ENCODE peak calls at places on chromosomes 11 and 22, in five cellular contexts. I is HCT116, H is heart left ventricle, T is substantia nigra, A is heart right ventricle. R is an unnamed sample.

GRCh38 chr11:1699771-1700170 is 2.8 kb downstream of the KRTAP5-6 start:
- DNase-seq in I (no peak), H (no peak), T (no peak), A (no peak), R (no peak)

GRCh38 chr11:110712643-110713468 is 619 bp upstream of the ARHGAP20 start:
- DNase-seq in I (no peak), H (no peak), T (peak), A (no peak), R (peak)

GRCh38 chr11:7575841-7576451 is 62.1 kb downstream of the PPFIBP2 start:
- DNase-seq in I (no peak), H (no peak), T (no peak), A (peak), R (no peak)

GRCh38 chr22:38422615-38423511 is 32.1 kb downstream of the KCNJ4 start:
- DNase-seq in I (no peak), H (peak), T (no peak), A (no peak), R (peak)

GRCh38 chr22:19199479-19199878 is 20.9 kb upstream of the SLC25A1 start:
- DNase-seq in I (no peak), H (no peak), T (no peak), A (no peak), R (no peak)

GRCh38 chr22:48513446-48513845 is 1314.2 kb downstream of the BRD1 start:
- DNase-seq in I (no peak), H (no peak), T (no peak), A (no peak), R (no peak)

GRCh38 chr11:61126266-61126665 is 24.0 kb downstream of the CD5 start:
- DNase-seq in I (no peak), H (no peak), T (no peak), A (peak), R (no peak)

GRCh38 chr11:104206936-104207335 is 43.0 kb upstream of the PDGFD start:
- DNase-seq in I (no peak), H (no peak), T (no peak), A (no peak), R (no peak)

GRCh38 chr11:129710423-129710822 is 105.2 kb upstream of the TMEM45B start:
- DNase-seq in I (no peak), H (no peak), T (no peak), A (no peak), R (no peak)

GRCh38 chr22:19524170-19525115 is at the start of gene CLDN5:
- DNase-seq in I (no peak), H (peak), T (no peak), A (peak), R (no peak)

GRCh38 chr11:118436639-118437045 is 350 bp downstream of the KMT2A start:
- DNase-seq in I (no peak), H (peak), T (no peak), A (peak), R (no peak)

GRCh38 chr11:69002743-69003231 is 10.3 kb downstream of the MRGPRF start:
- DNase-seq in I (no peak), H (peak), T (no peak), A (no peak), R (no peak)

GRCh38 chr11:1772270-1773130 is 8.8 kb upstream of the CTSD start:
- DNase-seq in I (peak), H (peak), T (no peak), A (no peak), R (peak)

GRCh38 chr22:46077669-46078099 is 72.6 kb upstream of the PPARA start:
- DNase-seq in I (no peak), H (peak), T (no peak), A (peak), R (no peak)

GRCh38 chr11:128291043-128291442 is 296.3 kb downstream of the ETS1 start:
- DNase-seq in I (no peak), H (no peak), T (no peak), A (peak), R (no peak)

GRCh38 chr11:28699701-28700100 is 591.5 kb downstream of the METTL15 start:
- DNase-seq in I (no peak), H (no peak), T (no peak), A (no peak), R (no peak)

GRCh38 chr11:88555018-88555828 is 217.7 kb upstream of the CTSC start:
- DNase-seq in I (peak), H (no peak), T (no peak), A (no peak), R (no peak)

GRCh38 chr11:31645747-31646146 is 136.2 kb downstream of the ELP4 start:
- DNase-seq in I (peak), H (no peak), T (no peak), A (no peak), R (no peak)

GRCh38 chr11:74559110-74559933 is 33.1 kb upstream of the POLD3 start:
- DNase-seq in I (no peak), H (no peak), T (no peak), A (no peak), R (no peak)

GRCh38 chr11:57936050-57936418 is 87.6 kb upstream of the OR9Q1 start:
- DNase-seq in I (no peak), H (no peak), T (no peak), A (no peak), R (no peak)

GRCh38 chr11:60905047-60905446 is 1.3 kb downstream of the PRPF19 start:
- DNase-seq in I (no peak), H (no peak), T (no peak), A (no peak), R (no peak)

GRCh38 chr11:62593434-62594044 is 2.2 kb upstream of the TUT1 start:
- DNase-seq in I (no peak), H (peak), T (peak), A (peak), R (peak)

GRCh38 chr22:50694099-50694498 is 21.5 kb downstream of the SHANK3 start:
- DNase-seq in I (no peak), H (no peak), T (no peak), A (no peak), R (no peak)

GRCh38 chr11:62574363-62575057 is 819 bp upstream of the EEF1G start:
- DNase-seq in I (no peak), H (peak), T (peak), A (peak), R (peak)

GRCh38 chr22:38141574-38141973 is 31.1 kb upstream of the BAIAP2L2 start:
- DNase-seq in I (no peak), H (no peak), T (no peak), A (no peak), R (no peak)

GRCh38 chr11:11979487-11980117 is 28.8 kb downstream of the DKK3 start:
- DNase-seq in I (no peak), H (no peak), T (no peak), A (no peak), R (no peak)

GRCh38 chr11:68927280-68928107 is 23.8 kb downstream of the IGHMBP2 start:
- DNase-seq in I (no peak), H (no peak), T (no peak), A (no peak), R (no peak)

GRCh38 chr22:19035474-19036228 is 86.6 kb downstream of the DGCR2 start:
- DNase-seq in I (no peak), H (no peak), T (no peak), A (no peak), R (no peak)

GRCh38 chr22:22520020-22520656 is at the start of gene ZNF280A:
- DNase-seq in I (peak), H (no peak), T (no peak), A (no peak), R (no peak)

GRCh38 chr22:42780070-42780540 is 59.4 kb upstream of the A4GALT start:
- DNase-seq in I (peak), H (no peak), T (peak), A (no peak), R (no peak)

GRCh38 chr11:111422494-111423249 is 43.6 kb upstream of the POU2AF1 start:
- DNase-seq in I (peak), H (no peak), T (peak), A (peak), R (no peak)

GRCh38 chr11:11510939-11511338 is 110.9 kb downstream of the GALNT18 start:
- DNase-seq in I (no peak), H (no peak), T (peak), A (peak), R (no peak)

GRCh38 chr11:76671626-76672309 is 1.2 kb upstream of the LRRC32 start:
- DNase-seq in I (no peak), H (peak), T (no peak), A (no peak), R (no peak)

GRCh38 chr22:32473388-32473952 is 1.1 kb upstream of the FBXO7 start:
- DNase-seq in I (peak), H (no peak), T (peak), A (no peak), R (peak)

GRCh38 chr11:8090756-8091155 is 9.7 kb downstream of the TUB start:
- DNase-seq in I (peak), H (no peak), T (peak), A (no peak), R (peak)

DNA sequence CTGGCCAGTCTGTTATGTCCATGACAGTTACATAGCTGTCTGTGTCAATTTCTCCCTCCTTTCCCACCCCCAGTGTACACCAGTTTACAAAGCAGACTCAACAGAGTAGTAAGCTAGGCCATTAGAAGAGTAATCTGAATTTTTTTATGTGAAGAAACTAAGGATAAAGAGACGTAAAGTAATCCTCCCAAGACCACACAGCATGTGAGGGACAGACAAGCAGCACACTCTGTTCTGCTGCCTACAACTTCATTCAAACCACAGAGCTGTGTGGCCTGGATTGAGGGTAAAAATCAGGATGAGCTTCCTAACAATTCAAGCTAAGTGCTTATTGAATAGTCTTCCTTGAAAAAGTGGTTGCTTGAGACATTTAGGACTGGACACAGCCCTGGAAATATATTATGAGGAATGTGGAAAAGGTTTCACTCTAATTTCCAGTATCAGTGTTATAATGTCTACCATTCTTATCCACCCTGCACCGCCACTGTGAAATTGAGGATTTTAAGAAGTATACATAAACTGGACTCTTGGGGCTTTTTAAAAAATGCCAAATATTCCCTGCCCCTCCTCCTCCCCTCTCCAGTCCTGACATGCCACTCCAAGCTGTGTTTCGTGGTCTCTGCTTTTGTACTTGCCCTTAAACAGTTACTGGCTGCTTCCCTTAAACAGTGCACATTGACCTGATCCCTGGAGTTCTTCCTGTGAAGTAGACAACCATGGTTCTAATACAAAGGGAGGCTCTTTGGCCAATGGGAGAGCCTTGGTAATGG is 40.9 kb downstream of the EXT2 start:
- DNase-seq in I (no peak), H (no peak), T (no peak), A (no peak), R (no peak)
- H3K27ac ChIP-seq in I (no peak), H (no peak), T (no peak), A (no peak), R (no peak)

DNA sequence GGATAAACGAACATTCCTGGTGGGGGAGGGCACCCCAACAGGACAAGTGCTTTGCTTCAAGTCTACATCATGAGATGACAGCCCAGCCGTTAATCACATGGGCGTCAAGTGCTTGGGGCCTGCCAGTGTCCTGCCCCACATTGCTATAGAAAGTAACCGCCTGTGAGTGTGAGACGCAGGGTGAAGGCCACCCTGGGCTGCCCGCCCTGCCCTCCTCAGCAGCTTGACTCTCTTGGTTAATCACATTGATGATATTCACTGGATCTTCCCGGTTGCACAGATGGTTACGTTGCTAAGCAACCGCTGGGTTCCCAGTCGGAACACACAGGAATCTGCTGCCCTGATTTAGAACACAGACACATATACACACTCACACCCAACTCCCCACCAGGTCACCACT is 79.3 kb downstream of the CTTN start:
- DNase-seq in I (no peak), H (peak), T (peak), A (peak), R (peak)
- H3K27ac ChIP-seq in I (no peak), H (peak), T (no peak), A (no peak), R (no peak)

GRCh38 chr22:43953988-43954771 is 1.1 kb upstream of the SAMM50 start:
- DNase-seq in I (no peak), H (no peak), T (no peak), A (no peak), R (no peak)
- H3K27ac ChIP-seq in I (peak), H (peak), T (peak), A (peak), R (no peak)

GRCh38 chr22:30492144-30492543 is 13.4 kb downstream of the SEC14L4 start:
- DNase-seq in I (no peak), H (peak), T (no peak), A (no peak), R (no peak)
- H3K27ac ChIP-seq in I (no peak), H (no peak), T (no peak), A (no peak), R (no peak)